ENCODE peak calls at places on chromosomes 6 and 20, in nine cellular contexts. B, I, J, L, Y, U, S, O and G are unnamed samples.

GRCh38 chr20:21258411-21258810 is 44.7 kb upstream of the XRN2 start:
- DNase-seq in L (no peak), U (no peak), S (no peak), I (no peak), O (no peak), Y (no peak), B (no peak), J (no peak), G (no peak)

GRCh38 chr6:117601811-117602150 is 530 bp downstream of the GOPC start:
- DNase-seq in J (no peak), Y (no peak), L (no peak), U (no peak), I (peak), O (no peak), S (no peak), B (no peak), G (no peak)

GRCh38 chr20:43363506-43363905 is 94.2 kb upstream of the SRSF6 start:
- DNase-seq in J (no peak), B (no peak), L (peak), S (no peak), Y (no peak), O (no peak), U (no peak), I (no peak), G (no peak)

GRCh38 chr6:11718461-11718860 is 60.1 kb downstream of the ADTRP start:
- DNase-seq in S (no peak), B (no peak), U (no peak), L (no peak), Y (no peak), I (no peak), O (no peak), J (no peak), G (no peak)

GRCh38 chr6:169371344-169372144 is 117.9 kb upstream of the THBS2 start:
- DNase-seq in O (no peak), B (peak), I (no peak), Y (no peak), J (no peak), S (no peak), L (peak), U (no peak), G (no peak)

GRCh38 chr6:29568021-29568420 is 8.5 kb upstream of the UBD start:
- DNase-seq in L (no peak), U (no peak), O (no peak), B (no peak), S (no peak), J (no peak), Y (no peak), I (no peak), G (no peak)

GRCh38 chr20:20530428-20531151 is 162.7 kb downstream of the INSM1 start:
- DNase-seq in B (no peak), J (no peak), U (no peak), I (no peak), Y (no peak), S (no peak), L (no peak), O (no peak), G (no peak)

GRCh38 chr6:17165383-17165782 is 63.5 kb downstream of the STMND1 start:
- DNase-seq in O (no peak), L (no peak), B (no peak), J (no peak), Y (no peak), U (no peak), I (no peak), S (no peak), G (no peak)

GRCh38 chr20:46151936-46152335 is 33.8 kb downstream of the CD40 start:
- DNase-seq in J (peak), L (peak), B (peak), O (no peak), Y (no peak), U (no peak), I (no peak), S (no peak), G (no peak)

GRCh38 chr6:72286911-72287311 is 335.0 kb upstream of the KCNQ5 start:
- DNase-seq in S (no peak), L (no peak), U (no peak), I (peak), B (no peak), Y (no peak), J (peak), O (no peak), G (no peak)

GRCh38 chr6:15509335-15509933 is 153.4 kb downstream of the DTNBP1 start:
- DNase-seq in L (no peak), J (no peak), U (no peak), B (no peak), Y (no peak), S (no peak), I (no peak), O (no peak), G (no peak)

GRCh38 chr6:71205336-71205956 is 83.2 kb upstream of the OGFRL1 start:
- DNase-seq in B (no peak), Y (no peak), O (no peak), L (no peak), J (no peak), S (no peak), U (no peak), I (no peak), G (no peak)

GRCh38 chr6:109901976-109902375 is 76.1 kb upstream of the GPR6 start:
- DNase-seq in Y (no peak), U (no peak), I (no peak), J (no peak), B (no peak), S (no peak), O (no peak), L (no peak), G (no peak)

GRCh38 chr6:26296857-26297648 is 67.9 kb upstream of the BTN3A2 start:
- DNase-seq in S (no peak), O (no peak), I (no peak), Y (no peak), B (no peak), L (no peak), J (peak), U (no peak), G (no peak)

GRCh38 chr6:42260972-42261371 is 43.3 kb upstream of the MRPS10 start:
- DNase-seq in U (no peak), S (no peak), J (peak), I (no peak), L (peak), Y (no peak), O (no peak), B (peak), G (no peak)

GRCh38 chr6:142011775-142012174 is 121.0 kb upstream of the GJE1 start:
- DNase-seq in B (no peak), J (no peak), Y (no peak), U (no peak), I (no peak), L (no peak), S (no peak), O (no peak), G (no peak)

GRCh38 chr20:53011640-53012039 is 39.5 kb downstream of the TSHZ2 start:
- DNase-seq in S (no peak), J (no peak), L (no peak), I (no peak), O (no peak), B (no peak), Y (no peak), U (no peak), G (no peak)

GRCh38 chr6:32189082-32189741 is 790 bp downstream of the PBX2 start:
- DNase-seq in U (no peak), J (no peak), B (no peak), L (no peak), Y (no peak), S (no peak), I (no peak), O (no peak), G (no peak)